ENCODE peak calls at places on chromosomes 7 and 10, in eight cellular contexts. One of them, this sample, is unnamed.

GRCh38 chr7:138025215-138026186 is 23.6 kb upstream of the CREB3L2 start:
- DNase-seq in HFFc6: no peak
- DNase-seq in astrocyte: no peak
- DNase-seq in endothelial cell: no peak
- DNase-seq in fibroblast of the aortic adventitia: no peak
- DNase-seq in heart right ventricle: no peak
- DNase-seq in GM23338: no peak
- DNase-seq in fibroblast of villous mesenchyme: no peak
- DNase-seq in this sample: no peak

GRCh38 chr10:10149899-10150298 is 867.8 kb upstream of the CELF2 start:
- DNase-seq in HFFc6: no peak
- DNase-seq in astrocyte: peak
- DNase-seq in endothelial cell: no peak
- DNase-seq in fibroblast of the aortic adventitia: no peak
- DNase-seq in heart right ventricle: no peak
- DNase-seq in GM23338: no peak
- DNase-seq in fibroblast of villous mesenchyme: no peak
- DNase-seq in this sample: peak

GRCh38 chr7:18575989-18576572 is 80.5 kb downstream of the HDAC9 start:
- DNase-seq in HFFc6: no peak
- DNase-seq in astrocyte: no peak
- DNase-seq in endothelial cell: no peak
- DNase-seq in fibroblast of the aortic adventitia: no peak
- DNase-seq in heart right ventricle: no peak
- DNase-seq in GM23338: no peak
- DNase-seq in fibroblast of villous mesenchyme: no peak
- DNase-seq in this sample: no peak

GRCh38 chr7:2978403-2978802 is 65.3 kb downstream of the CARD11 start:
- DNase-seq in HFFc6: no peak
- DNase-seq in astrocyte: no peak
- DNase-seq in endothelial cell: no peak
- DNase-seq in fibroblast of the aortic adventitia: no peak
- DNase-seq in heart right ventricle: no peak
- DNase-seq in GM23338: peak
- DNase-seq in fibroblast of villous mesenchyme: no peak
- DNase-seq in this sample: no peak

GRCh38 chr7:142428094-142428493 is 170.2 kb upstream of the PRSS58 start:
- DNase-seq in HFFc6: no peak
- DNase-seq in astrocyte: no peak
- DNase-seq in endothelial cell: no peak
- DNase-seq in fibroblast of the aortic adventitia: no peak
- DNase-seq in heart right ventricle: no peak
- DNase-seq in GM23338: no peak
- DNase-seq in fibroblast of villous mesenchyme: no peak
- DNase-seq in this sample: no peak

GRCh38 chr7:18421297-18422004 is 74.1 kb upstream of the HDAC9 start:
- DNase-seq in HFFc6: no peak
- DNase-seq in astrocyte: peak
- DNase-seq in endothelial cell: no peak
- DNase-seq in fibroblast of the aortic adventitia: peak
- DNase-seq in heart right ventricle: no peak
- DNase-seq in GM23338: no peak
- DNase-seq in fibroblast of villous mesenchyme: peak
- DNase-seq in this sample: no peak

GRCh38 chr7:129147723-129148122 is 3.2 kb downstream of the TSPAN33 start:
- DNase-seq in HFFc6: no peak
- DNase-seq in astrocyte: no peak
- DNase-seq in endothelial cell: no peak
- DNase-seq in fibroblast of the aortic adventitia: no peak
- DNase-seq in heart right ventricle: no peak
- DNase-seq in GM23338: no peak
- DNase-seq in fibroblast of villous mesenchyme: no peak
- DNase-seq in this sample: no peak

GRCh38 chr10:130021373-130021950 is 57.4 kb upstream of the EBF3 start:
- DNase-seq in HFFc6: peak
- DNase-seq in astrocyte: peak
- DNase-seq in endothelial cell: no peak
- DNase-seq in fibroblast of the aortic adventitia: peak
- DNase-seq in heart right ventricle: peak
- DNase-seq in GM23338: no peak
- DNase-seq in fibroblast of villous mesenchyme: no peak
- DNase-seq in this sample: peak

GRCh38 chr7:101882595-101883564 is 65.5 kb downstream of the CUX1 start:
- DNase-seq in HFFc6: peak
- DNase-seq in astrocyte: peak
- DNase-seq in endothelial cell: peak
- DNase-seq in fibroblast of the aortic adventitia: peak
- DNase-seq in heart right ventricle: peak
- DNase-seq in GM23338: peak
- DNase-seq in fibroblast of villous mesenchyme: peak
- DNase-seq in this sample: peak

GRCh38 chr7:10483671-10484070 is 490.0 kb upstream of the PHF14 start:
- DNase-seq in HFFc6: no peak
- DNase-seq in astrocyte: peak
- DNase-seq in endothelial cell: no peak
- DNase-seq in fibroblast of the aortic adventitia: no peak
- DNase-seq in heart right ventricle: no peak
- DNase-seq in GM23338: no peak
- DNase-seq in fibroblast of villous mesenchyme: no peak
- DNase-seq in this sample: no peak

GRCh38 chr7:55120501-55121198 is 101.8 kb downstream of the EGFR start:
- DNase-seq in HFFc6: peak
- DNase-seq in astrocyte: peak
- DNase-seq in endothelial cell: no peak
- DNase-seq in fibroblast of the aortic adventitia: peak
- DNase-seq in heart right ventricle: no peak
- DNase-seq in GM23338: no peak
- DNase-seq in fibroblast of villous mesenchyme: peak
- DNase-seq in this sample: peak

GRCh38 chr10:454860-455259 is 234.6 kb downstream of the DIP2C start:
- DNase-seq in HFFc6: peak
- DNase-seq in astrocyte: peak
- DNase-seq in endothelial cell: no peak
- DNase-seq in fibroblast of the aortic adventitia: peak
- DNase-seq in heart right ventricle: no peak
- DNase-seq in GM23338: no peak
- DNase-seq in fibroblast of villous mesenchyme: peak
- DNase-seq in this sample: peak

GRCh38 chr10:1963341-1963740 is 226.0 kb upstream of the ADARB2 start:
- DNase-seq in HFFc6: no peak
- DNase-seq in astrocyte: no peak
- DNase-seq in endothelial cell: no peak
- DNase-seq in fibroblast of the aortic adventitia: no peak
- DNase-seq in heart right ventricle: no peak
- DNase-seq in GM23338: no peak
- DNase-seq in fibroblast of villous mesenchyme: no peak
- DNase-seq in this sample: no peak

GRCh38 chr10:90912176-90912575 is 8.7 kb downstream of the ANKRD1 start:
- DNase-seq in HFFc6: no peak
- DNase-seq in astrocyte: no peak
- DNase-seq in endothelial cell: no peak
- DNase-seq in fibroblast of the aortic adventitia: no peak
- DNase-seq in heart right ventricle: no peak
- DNase-seq in GM23338: no peak
- DNase-seq in fibroblast of villous mesenchyme: no peak
- DNase-seq in this sample: peak

GRCh38 chr10:27783660-27784059 is 38.0 kb upstream of the MKX start:
- DNase-seq in HFFc6: peak
- DNase-seq in astrocyte: peak
- DNase-seq in endothelial cell: peak
- DNase-seq in fibroblast of the aortic adventitia: no peak
- DNase-seq in heart right ventricle: peak
- DNase-seq in GM23338: peak
- DNase-seq in fibroblast of villous mesenchyme: peak
- DNase-seq in this sample: peak

GRCh38 chr10:58554316-58554715 is 41.6 kb downstream of the BICC1 start:
- DNase-seq in HFFc6: no peak
- DNase-seq in astrocyte: no peak
- DNase-seq in endothelial cell: no peak
- DNase-seq in fibroblast of the aortic adventitia: no peak
- DNase-seq in heart right ventricle: no peak
- DNase-seq in GM23338: no peak
- DNase-seq in fibroblast of villous mesenchyme: no peak
- DNase-seq in this sample: no peak

GRCh38 chr7:24858108-24858977 is 101.1 kb upstream of the GSDME start:
- DNase-seq in HFFc6: no peak
- DNase-seq in astrocyte: no peak
- DNase-seq in endothelial cell: no peak
- DNase-seq in fibroblast of the aortic adventitia: no peak
- DNase-seq in heart right ventricle: no peak
- DNase-seq in GM23338: no peak
- DNase-seq in fibroblast of villous mesenchyme: no peak
- DNase-seq in this sample: no peak

DNA sequence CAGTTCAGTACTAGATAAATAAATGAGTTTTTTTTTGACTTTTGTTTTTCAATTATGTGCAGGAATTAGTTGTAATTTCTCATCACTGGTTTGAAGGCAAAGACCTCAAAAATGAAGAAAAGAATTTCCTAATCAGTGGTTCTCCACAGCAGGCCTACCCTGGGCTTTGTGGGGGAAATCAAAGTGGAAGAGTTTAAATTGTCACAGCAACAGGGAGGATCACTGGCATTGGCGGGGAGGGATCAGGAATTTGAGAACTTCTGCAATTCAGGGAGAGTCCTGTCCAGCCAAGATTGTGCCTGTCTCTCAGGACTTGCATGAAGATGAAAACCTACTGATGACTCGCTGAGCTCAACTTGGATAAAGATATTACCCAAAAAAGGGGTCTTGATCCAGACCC is 70.1 kb downstream of the HACD1 start:
- DNase-seq in HFFc6: no peak
- DNase-seq in astrocyte: peak
- DNase-seq in endothelial cell: no peak
- DNase-seq in fibroblast of the aortic adventitia: peak
- DNase-seq in heart right ventricle: no peak
- DNase-seq in GM23338: no peak
- DNase-seq in fibroblast of villous mesenchyme: no peak
- DNase-seq in this sample: no peak
- TF ChIP-seq CTCF in HFFc6: no peak
- TF ChIP-seq CTCF in astrocyte: no peak
- TF ChIP-seq CTCF in endothelial cell: no peak
- TF ChIP-seq CTCF in fibroblast of the aortic adventitia: no peak
- TF ChIP-seq CTCF in heart right ventricle: no peak
- TF ChIP-seq CTCF in GM23338: no peak
- TF ChIP-seq CTCF in fibroblast of villous mesenchyme: no peak
- TF ChIP-seq CTCF in this sample: no peak

DNA sequence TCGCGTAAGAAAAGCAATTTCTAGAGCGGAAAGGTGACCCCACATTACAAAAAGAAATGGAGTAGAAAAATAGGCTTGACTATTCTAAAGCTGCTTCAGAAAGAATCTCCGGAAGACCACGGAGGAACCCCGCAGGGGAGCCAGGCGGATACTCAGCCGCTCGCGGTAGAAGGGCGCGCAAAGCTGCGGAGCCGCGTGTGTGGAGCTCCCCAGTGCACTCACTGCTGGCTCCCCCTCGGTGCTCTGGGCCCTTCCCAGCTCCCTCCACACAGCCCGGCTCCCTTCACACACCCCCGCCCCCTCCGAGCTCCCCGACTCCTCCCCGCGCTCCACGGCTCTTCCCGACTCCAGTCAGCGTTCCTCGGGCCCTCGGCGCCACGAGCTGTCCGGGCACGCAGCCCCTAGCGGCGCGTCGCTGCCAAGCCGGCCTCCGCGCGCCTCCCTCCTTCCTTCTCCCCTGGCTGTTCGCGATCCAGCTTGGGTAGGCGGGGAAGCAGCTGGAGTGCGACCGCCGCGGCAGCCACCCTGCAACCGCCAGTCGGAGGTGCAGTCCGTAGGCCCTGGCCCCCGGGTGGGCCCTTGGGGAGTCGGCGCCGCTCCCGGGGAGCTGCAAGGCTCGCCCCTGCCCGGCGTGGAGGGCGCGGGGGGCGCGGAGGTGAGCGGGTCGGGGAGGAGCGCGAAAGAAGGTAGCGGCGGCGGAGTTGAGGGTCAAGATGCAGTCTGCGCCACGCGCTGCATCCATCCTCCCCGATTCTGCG is at the start of gene STEAP2:
- DNase-seq in HFFc6: peak
- DNase-seq in astrocyte: peak
- DNase-seq in endothelial cell: peak
- DNase-seq in fibroblast of the aortic adventitia: peak
- DNase-seq in heart right ventricle: peak
- DNase-seq in GM23338: peak
- DNase-seq in fibroblast of villous mesenchyme: peak
- DNase-seq in this sample: peak
- TF ChIP-seq CTCF in HFFc6: peak
- TF ChIP-seq CTCF in astrocyte: peak
- TF ChIP-seq CTCF in endothelial cell: peak
- TF ChIP-seq CTCF in fibroblast of the aortic adventitia: peak
- TF ChIP-seq CTCF in heart right ventricle: peak
- TF ChIP-seq CTCF in GM23338: peak
- TF ChIP-seq CTCF in fibroblast of villous mesenchyme: peak
- TF ChIP-seq CTCF in this sample: peak

GRCh38 chr7:71005109-71005508 is 126.8 kb upstream of the GALNT17 start:
- DNase-seq in HFFc6: no peak
- DNase-seq in astrocyte: no peak
- DNase-seq in endothelial cell: no peak
- DNase-seq in fibroblast of the aortic adventitia: no peak
- DNase-seq in heart right ventricle: no peak
- DNase-seq in GM23338: no peak
- DNase-seq in fibroblast of villous mesenchyme: no peak
- DNase-seq in this sample: no peak
- TF ChIP-seq CTCF in HFFc6: no peak
- TF ChIP-seq CTCF in astrocyte: no peak
- TF ChIP-seq CTCF in endothelial cell: no peak
- TF ChIP-seq CTCF in fibroblast of the aortic adventitia: no peak
- TF ChIP-seq CTCF in heart right ventricle: no peak
- TF ChIP-seq CTCF in GM23338: no peak
- TF ChIP-seq CTCF in fibroblast of villous mesenchyme: no peak
- TF ChIP-seq CTCF in this sample: no peak

GRCh38 chr10:108911814-108912541 is 1011.3 kb downstream of the XPNPEP1 start:
- DNase-seq in HFFc6: peak
- DNase-seq in astrocyte: peak
- DNase-seq in endothelial cell: peak
- DNase-seq in fibroblast of the aortic adventitia: peak
- DNase-seq in heart right ventricle: peak
- DNase-seq in GM23338: peak
- DNase-seq in fibroblast of villous mesenchyme: peak
- DNase-seq in this sample: peak
- TF ChIP-seq CTCF in HFFc6: peak
- TF ChIP-seq CTCF in astrocyte: peak
- TF ChIP-seq CTCF in endothelial cell: no peak
- TF ChIP-seq CTCF in fibroblast of the aortic adventitia: peak
- TF ChIP-seq CTCF in heart right ventricle: peak
- TF ChIP-seq CTCF in GM23338: peak
- TF ChIP-seq CTCF in fibroblast of villous mesenchyme: peak
- TF ChIP-seq CTCF in this sample: peak